ENCODE peak calls at places on chromosomes 12 and 14, in five cellular contexts. L is GM12891; G is stimulated activated CD8-positive, alpha-beta memory T cell treated with anti-CD3 and anti-CD28 coated beads, Interleukin-12 subunit alpha, Interleukin-12 subunit beta, amount 100 ng/mL, for 4 hours; W is mesendoderm; A is left colon. E is an unnamed sample.

GRCh38 chr14:60090864-60091519 is 731 bp upstream of the PCNX4 start:
- DNase-seq in A (peak; percentile 46), W (peak; percentile 36), L (no peak), G (peak; percentile 3), E (no peak)

GRCh38 chr12:51958542-51958941 is 7.0 kb downstream of the ACVR1B start:
- DNase-seq in G (no peak), W (no peak), L (no peak), A (no peak), E (peak; percentile 17)

GRCh38 chr14:94051115-94051514 is 25.0 kb downstream of the OTUB2 start:
- DNase-seq in W (peak; percentile 46), L (no peak), A (no peak), G (no peak), E (peak; percentile 13)

GRCh38 chr14:104442107-104442551 is 137.4 kb upstream of the C14orf180 start:
- DNase-seq in W (no peak), L (no peak), A (no peak), G (no peak), E (peak; percentile 4)

GRCh38 chr12:5614206-5614605 is 182.3 kb downstream of the NTF3 start:
- DNase-seq in W (no peak), A (no peak), L (no peak), G (no peak), E (no peak)

GRCh38 chr12:49750027-49750977 is 8.9 kb downstream of the TMBIM6 start:
- DNase-seq in W (peak; percentile 72), L (no peak), A (no peak), G (no peak), E (no peak)

GRCh38 chr12:102063066-102063465 is 1.3 kb upstream of the WASHC3 start:
- DNase-seq in L (no peak), A (no peak), W (peak; percentile 18), G (no peak), E (no peak)

GRCh38 chr14:106069786-106070185 is 543.4 kb downstream of the TMEM121 start:
- DNase-seq in G (no peak), A (no peak), L (no peak), W (no peak), E (no peak)

GRCh38 chr12:94421868-94422740 is 37.6 kb downstream of the CEP83 start:
- DNase-seq in A (no peak), W (no peak), G (no peak), L (no peak), E (no peak)

GRCh38 chr12:120962487-120963054 is 15.8 kb upstream of the HNF1A start:
- DNase-seq in G (no peak), L (no peak), A (no peak), W (no peak), E (no peak)

GRCh38 chr12:47829584-47829983 is 9.9 kb upstream of the HDAC7 start:
- DNase-seq in A (no peak), L (no peak), W (no peak), G (no peak), E (no peak)

GRCh38 chr12:25648460-25648859 is 95.4 kb upstream of the LMNTD1 start:
- DNase-seq in G (no peak), A (peak; percentile 47), W (peak; percentile 87), L (no peak), E (peak; percentile 61)

GRCh38 chr12:67797316-67797741 is 148.8 kb downstream of the DYRK2 start:
- DNase-seq in W (no peak), G (no peak), A (no peak), L (no peak), E (no peak)

GRCh38 chr12:124923906-124924734 is 9.7 kb upstream of the UBC start:
- DNase-seq in W (peak; percentile 93), L (no peak), A (peak; percentile 25), G (no peak), E (no peak)

GRCh38 chr12:124565656-124566180 is 1.7 kb downstream of the NCOR2 start:
- DNase-seq in L (no peak), A (no peak), W (peak; percentile 35), G (no peak), E (no peak)

GRCh38 chr12:32881107-32881506 is 15.5 kb downstream of the PKP2 start:
- DNase-seq in L (no peak), W (no peak), G (no peak), A (no peak), E (peak; percentile 31)

GRCh38 chr14:32559048-32559447 is 229.9 kb downstream of the AKAP6 start:
- DNase-seq in G (no peak), A (no peak), W (no peak), L (no peak), E (no peak)

GRCh38 chr12:15928345-15928744 is 17.2 kb downstream of the DERA start:
- DNase-seq in L (no peak), A (no peak), W (peak; percentile 68), G (no peak), E (no peak)

GRCh38 chr14:46663382-46663781 is 11.8 kb upstream of the RPL10L start:
- DNase-seq in W (no peak), G (no peak), L (no peak), A (no peak), E (no peak)

GRCh38 chr14:21680072-21680471 is 6.5 kb upstream of the OR4E1 start:
- DNase-seq in L (no peak), W (no peak), A (no peak), G (no peak), E (no peak)

GRCh38 chr14:59098377-59098776 is 90.1 kb upstream of the DAAM1 start:
- DNase-seq in L (no peak), A (no peak), G (no peak), W (no peak), E (no peak)

GRCh38 chr14:51367600-51367931 is 127.5 kb downstream of the TMX1 start:
- DNase-seq in L (no peak), W (no peak), G (no peak), A (no peak), E (no peak)

GRCh38 chr14:50399251-50400032 is 2.8 kb upstream of the CDKL1 start:
- DNase-seq in L (no peak), W (no peak), A (peak; percentile 77), G (no peak), E (no peak)

GRCh38 chr12:5432011-5432400 is at the start of gene NTF3:
- DNase-seq in L (no peak), A (no peak), W (peak; percentile 61), G (no peak), E (no peak)

GRCh38 chr14:49986344-49987014 is 93.6 kb downstream of the ARF6 start:
- DNase-seq in G (no peak), W (no peak), A (no peak), L (no peak), E (peak; percentile 8)

GRCh38 chr12:118840399-118840798 is 140.9 kb upstream of the SRRM4 start:
- DNase-seq in L (no peak), G (no peak), A (no peak), W (peak; percentile 70), E (no peak)

GRCh38 chr12:466762-467161 is 7.0 kb downstream of the B4GALNT3 start:
- DNase-seq in G (no peak), W (no peak), L (no peak), A (no peak), E (no peak)

GRCh38 chr12:27575780-27576154 is 51.8 kb downstream of the PPFIBP1 start:
- DNase-seq in L (no peak), A (no peak), G (no peak), W (no peak), E (no peak)

GRCh38 chr12:29414368-29414767 is 33.4 kb upstream of the ERGIC2 start:
- DNase-seq in A (no peak), L (no peak), W (no peak), G (no peak), E (no peak)

GRCh38 chr12:2856901-2857495 is at the start of gene TEX52:
- DNase-seq in L (no peak), G (no peak), W (peak; percentile 89), A (no peak), E (no peak)

GRCh38 chr12:68406134-68406576 is 74.0 kb upstream of the MDM1 start:
- DNase-seq in W (peak; percentile 48), G (no peak), L (no peak), A (peak; percentile 95), E (peak; percentile 90)

GRCh38 chr12:105409881-105410471 is 79.5 kb downstream of the C12orf75 start:
- DNase-seq in A (no peak), W (no peak), G (no peak), L (no peak), E (peak; percentile 87)

GRCh38 chr14:54622189-54622958 is 55.4 kb downstream of the SAMD4A start:
- DNase-seq in W (no peak), A (no peak), G (no peak), L (no peak), E (no peak)

GRCh38 chr14:71247106-71247505 is 339.8 kb downstream of the PCNX1 start:
- DNase-seq in W (no peak), A (no peak), L (no peak), G (no peak), E (no peak)

GRCh38 chr14:97603201-97603600 is 806.0 kb downstream of the VRK1 start:
- DNase-seq in L (no peak), A (no peak), W (no peak), G (no peak), E (no peak)

GRCh38 chr12:49357099-49357678 is 10.1 kb upstream of the SPATS2 start:
- DNase-seq in L (peak; percentile 10), A (no peak), G (no peak), W (no peak), E (no peak)

E was measured in lower leg skin.